ENCODE peak calls at places on chromosomes 7 and 10, in four cellular contexts. H is NCI-H446, V is cardiac muscle cell, S is SW480. Y is an unnamed sample.

GRCh38 chr7:23242935-23243334 is 3.6 kb upstream of the GPNMB start:
- DNase-seq in H (no peak), V (no peak), S (no peak), Y (no peak)

GRCh38 chr7:143849785-143850479 is 52.0 kb downstream of the TCAF1 start:
- DNase-seq in H (no peak), V (no peak), S (no peak), Y (no peak)

GRCh38 chr7:95411036-95411435 is 14.9 kb upstream of the PON3 start:
- DNase-seq in H (no peak), V (no peak), S (no peak), Y (no peak)

GRCh38 chr7:11758627-11759111 is 73.3 kb downstream of the THSD7A start:
- DNase-seq in H (no peak), V (no peak), S (no peak), Y (no peak)

GRCh38 chr7:26292768-26293560 is 1.3 kb downstream of the SNX10 start:
- DNase-seq in H (no peak), V (no peak), S (no peak), Y (no peak)

GRCh38 chr7:73856941-73857340 is 4.0 kb upstream of the TMEM270 start:
- DNase-seq in H (no peak), V (no peak), S (no peak), Y (no peak)

GRCh38 chr10:49484501-49485230 is 54.3 kb downstream of the ERCC6 start:
- DNase-seq in H (no peak), V (no peak), S (no peak), Y (no peak)

GRCh38 chr10:121927361-121927840 is 430 bp downstream of the ATE1 start:
- DNase-seq in H (no peak), V (peak), S (peak), Y (peak)

Y was measured in hepatocyte.